ENCODE peak calls at places on chromosome 13, in four cellular contexts. G is A549, C is SK-N-SH, F is K562. Q is an unnamed sample.

GRCh38 chr13:22369840-22370239 is 699.0 kb downstream of the FGF9 start:
- DNase-seq in G (no peak), C (no peak), F (no peak), Q (no peak)

GRCh38 chr13:87129602-87130300 is 541.4 kb upstream of the SLITRK5 start:
- DNase-seq in G (no peak), C (no peak), F (no peak), Q (peak)

GRCh38 chr13:101258071-101258470 is 158.2 kb downstream of the NALCN start:
- DNase-seq in G (peak), C (no peak), F (peak), Q (peak)

GRCh38 chr13:49532593-49532992 is 36.8 kb downstream of the PHF11 start:
- DNase-seq in G (no peak), C (no peak), F (no peak), Q (no peak)

GRCh38 chr13:68748038-68748437 is 1359.6 kb upstream of the ATXN8OS start:
- DNase-seq in G (no peak), C (no peak), F (no peak), Q (no peak)

GRCh38 chr13:52128714-52129700 is at the start of gene NEK5:
- DNase-seq in G (peak), C (peak), F (peak), Q (peak)

GRCh38 chr13:74073231-74073630 is 61.0 kb downstream of the KLF12 start:
- DNase-seq in G (no peak), C (no peak), F (no peak), Q (no peak)

GRCh38 chr13:97253581-97254293 is 31.6 kb downstream of the MBNL2 start:
- DNase-seq in G (no peak), C (no peak), F (no peak), Q (no peak)

GRCh38 chr13:55516610-55517009 is 1624.1 kb upstream of the PRR20A start:
- DNase-seq in G (no peak), C (no peak), F (no peak), Q (no peak)

GRCh38 chr13:103525530-103525929 is 459.3 kb upstream of the SLC10A2 start:
- DNase-seq in G (no peak), C (no peak), F (no peak), Q (no peak)

GRCh38 chr13:99421271-99421670 is 80.0 kb upstream of the TM9SF2 start:
- DNase-seq in G (no peak), C (no peak), F (no peak), Q (no peak)
- TF ChIP-seq SMC3 in G (no peak), C (no peak), F (no peak), Q (no peak)

DNA sequence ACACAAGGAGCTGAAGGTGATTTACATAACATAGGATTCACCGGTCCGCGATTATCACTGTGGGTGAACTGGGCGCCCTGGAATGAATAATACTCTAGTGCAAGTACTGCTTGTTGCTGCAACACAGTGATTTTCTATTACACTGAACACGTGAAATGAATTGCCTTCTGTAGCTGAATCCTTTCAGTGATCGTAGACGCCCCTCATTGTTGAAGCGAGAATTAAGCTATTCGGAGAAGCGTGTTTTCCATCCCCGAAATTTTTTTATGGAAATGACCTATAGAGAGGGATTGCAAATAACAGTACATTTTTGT is 2.7 kb upstream of the MAB21L1 start:
- DNase-seq in G (no peak), C (peak), F (no peak), Q (no peak)
- TF ChIP-seq USF2 in G (no peak), C (no peak), F (no peak), Q (no peak)

GRCh38 chr13:111122056-111122455 is 6.9 kb downstream of the ARHGEF7 start:
- DNase-seq in G (no peak), C (no peak), F (no peak), Q (peak)
- TF ChIP-seq SMC3 in G (no peak), C (no peak), F (no peak), Q (no peak)

DNA sequence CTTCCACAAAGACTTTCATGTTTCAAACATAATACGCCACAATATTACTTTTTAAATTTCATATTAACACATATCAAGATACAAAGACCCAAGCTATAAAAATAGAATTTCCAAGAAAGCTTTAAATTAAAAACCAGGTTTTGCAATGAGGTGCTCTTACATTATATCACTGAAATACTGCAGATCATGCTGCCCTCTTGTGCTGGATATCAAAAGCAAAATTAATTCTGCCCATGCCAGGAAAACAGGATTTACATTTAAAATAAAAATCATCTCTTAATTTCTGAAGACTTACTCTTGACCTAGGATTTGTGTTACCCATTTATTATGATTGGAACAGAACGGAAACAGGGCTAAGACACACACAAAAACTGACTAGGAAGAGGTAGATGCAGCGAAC is 145.0 kb downstream of the ABCC4 start:
- DNase-seq in G (no peak), C (peak), F (no peak), Q (peak)
- TF ChIP-seq USF2 in G (no peak), C (no peak), F (no peak), Q (no peak)

DNA sequence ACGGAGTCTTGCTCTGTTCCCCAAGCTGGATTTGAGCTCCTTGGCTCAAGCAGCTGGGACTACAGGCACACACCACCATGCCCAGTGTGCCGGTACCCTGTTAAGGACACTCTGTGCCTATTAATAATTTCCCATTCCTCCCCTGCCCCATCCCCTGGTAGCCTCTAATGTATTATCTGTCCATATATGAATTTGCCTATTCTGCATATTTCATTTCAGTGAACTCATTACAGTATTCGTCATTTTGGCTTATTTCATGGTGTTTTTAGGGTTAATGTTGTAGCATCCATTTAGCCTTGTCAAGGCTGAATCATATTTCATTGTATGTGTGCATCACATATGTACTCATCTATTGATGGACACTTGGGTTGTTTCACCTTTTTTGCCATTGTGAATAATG is 33.6 kb downstream of the SKA3 start:
- DNase-seq in G (no peak), C (no peak), F (no peak), Q (no peak)
- TF ChIP-seq SMC3 in G (no peak), C (no peak), F (no peak), Q (no peak)

DNA sequence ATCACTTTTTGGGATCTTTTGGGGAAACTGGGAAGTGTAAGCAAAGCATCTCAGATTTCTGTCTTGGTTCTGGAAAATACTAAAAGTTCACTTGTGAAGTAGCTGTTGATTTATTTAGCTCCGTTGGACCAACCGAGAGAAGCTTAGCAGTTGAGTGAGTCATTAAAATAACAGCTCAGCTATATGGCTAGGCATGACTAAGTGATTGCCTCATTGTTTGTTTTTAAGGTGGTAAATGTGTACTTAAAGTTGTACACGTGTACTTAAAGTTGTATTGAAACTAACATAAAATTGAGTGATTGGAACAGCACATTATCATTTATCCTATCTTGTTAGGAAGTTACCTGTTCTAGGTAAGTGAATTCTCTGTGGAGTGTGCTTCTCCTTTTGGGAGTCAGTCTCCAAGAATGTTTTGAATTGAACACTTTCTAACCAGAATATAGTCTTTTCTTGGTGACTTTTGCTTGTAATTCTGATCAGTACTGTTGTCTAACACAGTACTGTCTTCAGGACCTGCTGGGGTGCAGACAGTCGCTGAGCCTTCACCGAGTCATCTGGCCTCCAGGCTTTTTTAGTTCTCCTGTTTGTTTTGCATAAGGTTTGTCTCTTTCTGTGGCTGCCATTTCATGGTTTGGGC is 2.9 kb upstream of the DCUN1D2 start:
- DNase-seq in G (peak), C (no peak), F (peak), Q (peak)
- TF ChIP-seq USF2 in G (no peak), C (no peak), F (no peak), Q (no peak)

GRCh38 chr13:113121928-113122420 is 625 bp upstream of the F10 start:
- DNase-seq in G (no peak), C (peak), F (no peak), Q (no peak)
- TF ChIP-seq SMC3 in G (no peak), C (no peak), F (no peak), Q (no peak)

GRCh38 chr13:114151565-114152284 is 19.3 kb upstream of the RASA3 start:
- DNase-seq in G (no peak), C (no peak), F (peak), Q (no peak)
- TF ChIP-seq USF2 in G (no peak), C (no peak), F (no peak), Q (no peak)

Q was measured in IMR-90.